ENCODE peak calls at places on chromosomes 1 and 21, in seven cellular contexts. F, B, O, Z, X, A and W are unnamed samples.

GRCh38 chr1:156499703-156500577 is 635 bp downstream of the MEF2D start:
- DNase-seq in F (no peak), B (no peak), O (peak), Z (no peak), X (peak), A (peak), W (peak)

GRCh38 chr1:43977376-43978263 is 1.4 kb upstream of the B4GALT2 start:
- DNase-seq in F (no peak), B (no peak), O (no peak), Z (no peak), X (no peak), A (no peak), W (no peak)

GRCh38 chr1:34639701-34640100 is 115.1 kb upstream of the GJB5 start:
- DNase-seq in F (no peak), B (no peak), O (no peak), Z (no peak), X (no peak), A (no peak), W (no peak)

GRCh38 chr21:28357743-28358142 is 634.9 kb downstream of the LTN1 start:
- DNase-seq in F (no peak), B (no peak), O (no peak), Z (no peak), X (no peak), A (no peak), W (no peak)

GRCh38 chr1:41395599-41395956 is 34.3 kb downstream of the FOXO6 start:
- DNase-seq in F (no peak), B (no peak), O (no peak), Z (no peak), X (no peak), A (no peak), W (no peak)

GRCh38 chr1:163897401-163898169 is 575.8 kb downstream of the NUF2 start:
- DNase-seq in F (no peak), B (no peak), O (no peak), Z (peak), X (no peak), A (no peak), W (no peak)

GRCh38 chr1:31548899-31549806 is 27.2 kb upstream of the TINAGL1 start:
- DNase-seq in F (peak), B (peak), O (peak), Z (peak), X (peak), A (peak), W (peak)

GRCh38 chr21:17613242-17613676 is 558 bp upstream of the BTG3 start:
- DNase-seq in F (no peak), B (no peak), O (peak), Z (no peak), X (peak), A (peak), W (no peak)

GRCh38 chr1:77282866-77283539 is 1.2 kb downstream of the AK5 start:
- DNase-seq in F (peak), B (peak), O (no peak), Z (no peak), X (peak), A (peak), W (peak)

GRCh38 chr1:171142081-171142450 is 43.0 kb upstream of the FMO2 start:
- DNase-seq in F (no peak), B (no peak), O (no peak), Z (no peak), X (no peak), A (no peak), W (no peak)

GRCh38 chr1:219415915-219416314 is 197.0 kb downstream of the ZC3H11B start:
- DNase-seq in F (no peak), B (no peak), O (no peak), Z (no peak), X (no peak), A (no peak), W (no peak)

GRCh38 chr1:185567438-185567837 is 166.8 kb upstream of the HMCN1 start:
- DNase-seq in F (no peak), B (no peak), O (no peak), Z (no peak), X (no peak), A (no peak), W (no peak)

GRCh38 chr1:59285691-59286090 is 11.2 kb upstream of the FGGY start:
- DNase-seq in F (no peak), B (no peak), O (no peak), Z (no peak), X (no peak), A (no peak), W (peak)

GRCh38 chr1:18922319-18922726 is 20.0 kb upstream of the ALDH4A1 start:
- DNase-seq in F (no peak), B (no peak), O (peak), Z (peak), X (peak), A (no peak), W (peak)

GRCh38 chr21:27693376-27693775 is 726.5 kb upstream of the ADAMTS5 start:
- DNase-seq in F (no peak), B (no peak), O (no peak), Z (peak), X (no peak), A (no peak), W (no peak)

GRCh38 chr1:172394811-172395210 is 25.7 kb upstream of the C1orf105 start:
- DNase-seq in F (no peak), B (no peak), O (no peak), Z (no peak), X (no peak), A (no peak), W (no peak)

GRCh38 chr1:59183918-59184317 is 113.0 kb upstream of the FGGY start:
- DNase-seq in F (no peak), B (no peak), O (no peak), Z (no peak), X (no peak), A (no peak), W (no peak)

GRCh38 chr1:206937437-206937836 is 8.8 kb downstream of the PIGR start:
- DNase-seq in F (no peak), B (no peak), O (no peak), Z (no peak), X (no peak), A (no peak), W (no peak)

GRCh38 chr1:43527111-43527878 is 3.4 kb upstream of the PTPRF start:
- DNase-seq in F (no peak), B (no peak), O (no peak), Z (no peak), X (no peak), A (no peak), W (no peak)

GRCh38 chr1:32724678-32725594 is 22.4 kb upstream of the SYNC start:
- DNase-seq in F (no peak), B (peak), O (no peak), Z (peak), X (peak), A (no peak), W (peak)

GRCh38 chr1:17199267-17200044 is 5.5 kb upstream of the PADI1 start:
- DNase-seq in F (no peak), B (no peak), O (no peak), Z (no peak), X (no peak), A (no peak), W (no peak)

GRCh38 chr1:29381426-29381825 is 145.1 kb downstream of the PTPRU start:
- DNase-seq in F (no peak), B (no peak), O (no peak), Z (no peak), X (no peak), A (no peak), W (no peak)

GRCh38 chr1:58528518-58528917 is 18.0 kb downstream of the OMA1 start:
- DNase-seq in F (no peak), B (no peak), O (no peak), Z (peak), X (no peak), A (no peak), W (peak)

GRCh38 chr21:44984792-44985440 is 45.1 kb downstream of the SLX9 start:
- DNase-seq in F (no peak), B (no peak), O (no peak), Z (no peak), X (no peak), A (no peak), W (no peak)

GRCh38 chr1:19704247-19705113 is 39.8 kb downstream of the HTR6 start:
- DNase-seq in F (peak), B (peak), O (peak), Z (peak), X (peak), A (peak), W (peak)

GRCh38 chr1:12208271-12208670 is 21.6 kb upstream of the VPS13D start:
- DNase-seq in F (no peak), B (no peak), O (no peak), Z (no peak), X (no peak), A (no peak), W (no peak)

GRCh38 chr1:85001742-85002141 is 4.8 kb upstream of the MCOLN2 start:
- DNase-seq in F (no peak), B (no peak), O (no peak), Z (no peak), X (no peak), A (no peak), W (no peak)

GRCh38 chr1:203511513-203511912 is 17.6 kb downstream of the OPTC start:
- DNase-seq in F (no peak), B (no peak), O (no peak), Z (no peak), X (no peak), A (no peak), W (no peak)

GRCh38 chr21:33041981-33042380 is 16.2 kb downstream of the OLIG2 start:
- DNase-seq in F (no peak), B (no peak), O (no peak), Z (peak), X (no peak), A (no peak), W (no peak)